ENCODE peak calls at places on chromosomes 13 and 19, in four cellular contexts. K, V, L and R are unnamed samples.

GRCh38 chr13:27535546-27535945 is 84.8 kb downstream of the LNX2 start:
- DNase-seq in K (no peak), V (no peak), L (no peak), R (no peak)

GRCh38 chr19:11373166-11373884 is 1.1 kb upstream of the SWSAP1 start:
- DNase-seq in V (no peak), K (no peak), L (no peak), R (peak)

GRCh38 chr13:46571941-46572340 is 19.0 kb downstream of the LRCH1 start:
- DNase-seq in K (no peak), V (no peak), L (no peak), R (no peak)

GRCh38 chr13:114319441-114319871 is 5.2 kb downstream of the CHAMP1 start:
- DNase-seq in L (no peak), V (peak), K (no peak), R (peak)

GRCh38 chr19:39127812-39128510 is 2.4 kb downstream of the PAK4 start:
- DNase-seq in L (no peak), V (no peak), K (no peak), R (peak)

GRCh38 chr13:74206061-74206561 is 71.9 kb upstream of the KLF12 start:
- DNase-seq in V (peak), K (no peak), L (no peak), R (no peak)

GRCh38 chr13:77457989-77458388 is 77.5 kb upstream of the SCEL start:
- DNase-seq in K (no peak), L (no peak), V (no peak), R (no peak)

GRCh38 chr19:16455489-16455888 is 16.3 kb downstream of the EPS15L1 start:
- DNase-seq in V (no peak), K (no peak), L (no peak), R (no peak)

GRCh38 chr13:65034266-65034665 is 2195.9 kb downstream of the PCDH9 start:
- DNase-seq in V (no peak), K (no peak), L (no peak), R (no peak)

GRCh38 chr13:71515639-71516038 is 351.4 kb downstream of the DACH1 start:
- DNase-seq in V (no peak), K (no peak), L (no peak), R (no peak)

GRCh38 chr19:45826934-45827333 is 11.8 kb upstream of the RSPH6A start:
- DNase-seq in K (no peak), V (no peak), L (no peak), R (no peak)

GRCh38 chr19:40355975-40356680 is 7.6 kb downstream of the PLD3 start:
- DNase-seq in V (no peak), K (no peak), L (no peak), R (no peak)

GRCh38 chr19:47769534-47769933 is 9.0 kb upstream of the SELENOW start:
- DNase-seq in L (no peak), V (no peak), K (no peak), R (no peak)

GRCh38 chr13:56110751-56111150 is 1030.0 kb upstream of the PRR20A start:
- DNase-seq in L (no peak), K (no peak), V (no peak), R (no peak)

GRCh38 chr13:97566907-97567306 is 132.9 kb downstream of the RAP2A start:
- DNase-seq in V (no peak), K (no peak), L (no peak), R (no peak)

GRCh38 chr13:41995946-41996345 is 35.0 kb upstream of the VWA8 start:
- DNase-seq in L (peak), V (peak), K (peak), R (no peak)

GRCh38 chr13:98427331-98427995 is 149.4 kb downstream of the STK24 start:
- DNase-seq in V (no peak), K (no peak), L (no peak), R (no peak)

GRCh38 chr13:53800011-53800410 is 771.4 kb downstream of the OLFM4 start:
- DNase-seq in L (no peak), V (no peak), K (no peak), R (peak)

GRCh38 chr19:6047741-6048231 is 62.5 kb downstream of the RFX2 start:
- DNase-seq in L (no peak), K (no peak), V (peak), R (peak)

GRCh38 chr19:38900816-38901215 is 1.0 kb downstream of the NFKBIB start:
- DNase-seq in K (no peak), L (no peak), V (no peak), R (no peak)

GRCh38 chr19:6604906-6605305 is 14.0 kb upstream of the CD70 start:
- DNase-seq in K (no peak), V (no peak), L (no peak), R (no peak)

GRCh38 chr19:34173145-34173956 is 1.0 kb downstream of the LSM14A start:
- DNase-seq in K (peak), L (peak), V (peak), R (peak)

GRCh38 chr19:12237143-12237839 is 57.4 kb downstream of the ZNF44 start:
- DNase-seq in L (no peak), V (no peak), K (no peak), R (no peak)

GRCh38 chr13:95676100-95676774 is 702 bp upstream of the DNAJC3 start:
- DNase-seq in V (peak), L (peak), K (no peak), R (peak)

GRCh38 chr19:746956-747355 is 4.0 kb upstream of the MISP start:
- DNase-seq in K (no peak), L (no peak), V (no peak), R (no peak)